ENCODE peak calls at places on chromosomes 3 and 15, in five cellular contexts. One of them, this sample, is unnamed.

GRCh38 chr3:28467414-28467813 is 118.8 kb upstream of the AZI2 start:
- DNase-seq in PC-3: peak
- DNase-seq in smooth muscle cell of the brain vasculature: no peak
- DNase-seq in MCF 10A: peak
- DNase-seq in GM19239: no peak
- DNase-seq in this sample: no peak

GRCh38 chr3:173354124-173354523 is 43.4 kb upstream of the NLGN1 start:
- DNase-seq in GM19239: no peak
- DNase-seq in MCF 10A: no peak
- DNase-seq in PC-3: no peak
- DNase-seq in smooth muscle cell of the brain vasculature: no peak
- DNase-seq in this sample: no peak

GRCh38 chr3:106006571-106006970 is 137.8 kb upstream of the CBLB start:
- DNase-seq in MCF 10A: no peak
- DNase-seq in GM19239: no peak
- DNase-seq in PC-3: no peak
- DNase-seq in smooth muscle cell of the brain vasculature: no peak
- DNase-seq in this sample: no peak

GRCh38 chr3:147656023-147656422 is 246.9 kb downstream of the ZIC1 start:
- DNase-seq in smooth muscle cell of the brain vasculature: no peak
- DNase-seq in PC-3: peak
- DNase-seq in GM19239: no peak
- DNase-seq in MCF 10A: no peak
- DNase-seq in this sample: no peak

GRCh38 chr3:157023211-157023610 is 136.7 kb downstream of the CCNL1 start:
- DNase-seq in MCF 10A: no peak
- DNase-seq in smooth muscle cell of the brain vasculature: no peak
- DNase-seq in PC-3: no peak
- DNase-seq in GM19239: no peak
- DNase-seq in this sample: no peak

GRCh38 chr3:111335512-111335911 is 206.5 kb upstream of the CD96 start:
- DNase-seq in smooth muscle cell of the brain vasculature: no peak
- DNase-seq in MCF 10A: no peak
- DNase-seq in PC-3: no peak
- DNase-seq in GM19239: no peak
- DNase-seq in this sample: no peak

GRCh38 chr15:42581272-42581730 is 5.9 kb downstream of the STARD9 start:
- DNase-seq in MCF 10A: peak
- DNase-seq in PC-3: peak
- DNase-seq in smooth muscle cell of the brain vasculature: no peak
- DNase-seq in GM19239: peak
- DNase-seq in this sample: peak

GRCh38 chr15:67048281-67049279 is 16.8 kb upstream of the SMAD3 start:
- DNase-seq in GM19239: no peak
- DNase-seq in PC-3: peak
- DNase-seq in MCF 10A: peak
- DNase-seq in smooth muscle cell of the brain vasculature: no peak
- DNase-seq in this sample: no peak

GRCh38 chr3:14266361-14266760 is 87.7 kb downstream of the LSM3 start:
- DNase-seq in PC-3: no peak
- DNase-seq in smooth muscle cell of the brain vasculature: no peak
- DNase-seq in GM19239: no peak
- DNase-seq in MCF 10A: no peak
- DNase-seq in this sample: no peak

GRCh38 chr3:139940622-139941021 is 5.6 kb downstream of the CLSTN2 start:
- DNase-seq in GM19239: no peak
- DNase-seq in smooth muscle cell of the brain vasculature: no peak
- DNase-seq in MCF 10A: no peak
- DNase-seq in PC-3: no peak
- DNase-seq in this sample: peak

GRCh38 chr3:150309557-150309956 is 98.5 kb upstream of the TSC22D2 start:
- DNase-seq in smooth muscle cell of the brain vasculature: no peak
- DNase-seq in GM19239: no peak
- DNase-seq in PC-3: peak
- DNase-seq in MCF 10A: peak
- DNase-seq in this sample: no peak

GRCh38 chr3:70779296-70779695 is 466.9 kb upstream of the MDFIC2 start:
- DNase-seq in GM19239: no peak
- DNase-seq in MCF 10A: no peak
- DNase-seq in smooth muscle cell of the brain vasculature: no peak
- DNase-seq in PC-3: no peak
- DNase-seq in this sample: no peak

GRCh38 chr3:31182639-31183038 is 288.2 kb upstream of the GADL1 start:
- DNase-seq in MCF 10A: no peak
- DNase-seq in smooth muscle cell of the brain vasculature: no peak
- DNase-seq in PC-3: no peak
- DNase-seq in GM19239: no peak
- DNase-seq in this sample: no peak

GRCh38 chr3:103210583-103210982 is 775.8 kb downstream of the ZPLD1 start:
- DNase-seq in PC-3: no peak
- DNase-seq in smooth muscle cell of the brain vasculature: no peak
- DNase-seq in GM19239: no peak
- DNase-seq in MCF 10A: no peak
- DNase-seq in this sample: no peak

GRCh38 chr3:163916596-163917560 is 1161.4 kb downstream of the SI start:
- DNase-seq in MCF 10A: peak
- DNase-seq in smooth muscle cell of the brain vasculature: no peak
- DNase-seq in GM19239: no peak
- DNase-seq in PC-3: peak
- DNase-seq in this sample: no peak

GRCh38 chr3:159751754-159752153 is 236.9 kb upstream of the IL12A start:
- DNase-seq in MCF 10A: peak
- DNase-seq in PC-3: peak
- DNase-seq in smooth muscle cell of the brain vasculature: no peak
- DNase-seq in GM19239: no peak
- DNase-seq in this sample: no peak

GRCh38 chr3:155308831-155309230 is 15.3 kb upstream of the STRIT1 start:
- DNase-seq in PC-3: peak
- DNase-seq in smooth muscle cell of the brain vasculature: no peak
- DNase-seq in MCF 10A: peak
- DNase-seq in GM19239: no peak
- DNase-seq in this sample: no peak

GRCh38 chr15:32641517-32642059 is at the start of gene SCG5:
- DNase-seq in GM19239: no peak
- DNase-seq in PC-3: no peak
- DNase-seq in MCF 10A: no peak
- DNase-seq in smooth muscle cell of the brain vasculature: no peak
- DNase-seq in this sample: no peak

GRCh38 chr3:106130384-106131084 is 261.7 kb upstream of the CBLB start:
- DNase-seq in GM19239: no peak
- DNase-seq in smooth muscle cell of the brain vasculature: no peak
- DNase-seq in PC-3: peak
- DNase-seq in MCF 10A: peak
- DNase-seq in this sample: no peak

GRCh38 chr15:101122266-101122665 is 129.6 kb downstream of the CHSY1 start:
- DNase-seq in smooth muscle cell of the brain vasculature: no peak
- DNase-seq in PC-3: no peak
- DNase-seq in MCF 10A: no peak
- DNase-seq in GM19239: no peak
- DNase-seq in this sample: no peak

GRCh38 chr3:69320867-69321266 is 65.0 kb downstream of the FRMD4B start:
- DNase-seq in PC-3: no peak
- DNase-seq in smooth muscle cell of the brain vasculature: no peak
- DNase-seq in MCF 10A: no peak
- DNase-seq in GM19239: peak
- DNase-seq in this sample: no peak

GRCh38 chr15:66633346-66633745 is 67.5 kb upstream of the LCTL start:
- DNase-seq in GM19239: no peak
- DNase-seq in MCF 10A: no peak
- DNase-seq in PC-3: no peak
- DNase-seq in smooth muscle cell of the brain vasculature: no peak
- DNase-seq in this sample: no peak

GRCh38 chr3:134354612-134355275 is 19.5 kb downstream of the AMOTL2 start:
- DNase-seq in MCF 10A: no peak
- DNase-seq in PC-3: no peak
- DNase-seq in GM19239: no peak
- DNase-seq in smooth muscle cell of the brain vasculature: no peak
- DNase-seq in this sample: no peak

GRCh38 chr3:45597581-45597980 is 3.0 kb downstream of the LIMD1 start:
- DNase-seq in PC-3: no peak
- DNase-seq in MCF 10A: no peak
- DNase-seq in GM19239: no peak
- DNase-seq in smooth muscle cell of the brain vasculature: no peak
- DNase-seq in this sample: no peak

GRCh38 chr15:27260523-27260922 is 289.5 kb downstream of the GABRG3 start:
- DNase-seq in MCF 10A: no peak
- DNase-seq in GM19239: no peak
- DNase-seq in smooth muscle cell of the brain vasculature: no peak
- DNase-seq in PC-3: no peak
- DNase-seq in this sample: no peak

GRCh38 chr3:86958534-86958933 is 32.4 kb downstream of the VGLL3 start:
- DNase-seq in GM19239: no peak
- DNase-seq in smooth muscle cell of the brain vasculature: no peak
- DNase-seq in PC-3: peak
- DNase-seq in MCF 10A: no peak
- DNase-seq in this sample: no peak

GRCh38 chr3:49804141-49805041 is 1.3 kb downstream of the INKA1 start:
- DNase-seq in smooth muscle cell of the brain vasculature: no peak
- DNase-seq in MCF 10A: no peak
- DNase-seq in PC-3: no peak
- DNase-seq in GM19239: no peak
- DNase-seq in this sample: no peak

GRCh38 chr3:197734667-197735318 is 1.9 kb downstream of the RUBCN start:
- DNase-seq in PC-3: no peak
- DNase-seq in smooth muscle cell of the brain vasculature: no peak
- DNase-seq in GM19239: no peak
- DNase-seq in MCF 10A: no peak
- DNase-seq in this sample: no peak

GRCh38 chr15:99613887-99614642 is 48.3 kb downstream of the MEF2A start:
- DNase-seq in PC-3: no peak
- DNase-seq in GM19239: no peak
- DNase-seq in smooth muscle cell of the brain vasculature: no peak
- DNase-seq in MCF 10A: peak
- DNase-seq in this sample: no peak

GRCh38 chr15:91849749-91850161 is 3.8 kb upstream of the SLCO3A1 start:
- DNase-seq in MCF 10A: peak
- DNase-seq in GM19239: no peak
- DNase-seq in smooth muscle cell of the brain vasculature: no peak
- DNase-seq in PC-3: peak
- DNase-seq in this sample: no peak

GRCh38 chr3:194395201-194395600 is 3.9 kb downstream of the GP5 start:
- DNase-seq in MCF 10A: peak
- DNase-seq in PC-3: peak
- DNase-seq in smooth muscle cell of the brain vasculature: no peak
- DNase-seq in GM19239: no peak
- DNase-seq in this sample: peak

GRCh38 chr3:126147932-126148683 is 32.3 kb downstream of the ALDH1L1 start:
- DNase-seq in GM19239: no peak
- DNase-seq in smooth muscle cell of the brain vasculature: no peak
- DNase-seq in PC-3: no peak
- DNase-seq in MCF 10A: no peak
- DNase-seq in this sample: no peak

GRCh38 chr3:190560284-190560895 is 46.5 kb downstream of the IL1RAP start:
- DNase-seq in MCF 10A: no peak
- DNase-seq in PC-3: no peak
- DNase-seq in GM19239: no peak
- DNase-seq in smooth muscle cell of the brain vasculature: no peak
- DNase-seq in this sample: no peak

GRCh38 chr3:16828815-16829214 is 55.9 kb upstream of the PLCL2 start:
- DNase-seq in MCF 10A: peak
- DNase-seq in GM19239: peak
- DNase-seq in PC-3: peak
- DNase-seq in smooth muscle cell of the brain vasculature: peak
- DNase-seq in this sample: no peak

GRCh38 chr3:119579366-119580147 is at the start of gene ADPRH:
- DNase-seq in PC-3: peak
- DNase-seq in GM19239: no peak
- DNase-seq in MCF 10A: no peak
- DNase-seq in smooth muscle cell of the brain vasculature: peak
- DNase-seq in this sample: no peak

This sample was measured in LNCaP clone FGC.